ENCODE peak calls at places on chromosomes 16 and 17, in seven cellular contexts. One of them, this sample, is unnamed.

GRCh38 chr17:35345926-35346771 is 27.3 kb downstream of the SLFN11 start:
- DNase-seq in EH: peak
- DNase-seq in NCI-H774: no peak
- DNase-seq in HepG2: no peak
- DNase-seq in stimulated activated CD4-positive, alpha-beta T cell treated with anti-CD3 and anti-CD28 coated beads, TNF-alpha, amount 100 ng/mL, for 4 hours: no peak
- DNase-seq in iPS-NIHi11: peak
- DNase-seq in heart left ventricle: peak
- DNase-seq in this sample: peak

GRCh38 chr17:34620458-34620857 is 41.1 kb downstream of the TMEM132E start:
- DNase-seq in EH: peak
- DNase-seq in heart left ventricle: no peak
- DNase-seq in stimulated activated CD4-positive, alpha-beta T cell treated with anti-CD3 and anti-CD28 coated beads, TNF-alpha, amount 100 ng/mL, for 4 hours: no peak
- DNase-seq in HepG2: no peak
- DNase-seq in iPS-NIHi11: no peak
- DNase-seq in NCI-H774: no peak
- DNase-seq in this sample: no peak

GRCh38 chr17:75475144-75475835 is 18.9 kb downstream of the TMEM94 start:
- DNase-seq in heart left ventricle: no peak
- DNase-seq in iPS-NIHi11: no peak
- DNase-seq in NCI-H774: no peak
- DNase-seq in HepG2: no peak
- DNase-seq in EH: no peak
- DNase-seq in stimulated activated CD4-positive, alpha-beta T cell treated with anti-CD3 and anti-CD28 coated beads, TNF-alpha, amount 100 ng/mL, for 4 hours: no peak
- DNase-seq in this sample: no peak

GRCh38 chr17:80890551-80890930 is 101.1 kb upstream of the CHMP6 start:
- DNase-seq in heart left ventricle: no peak
- DNase-seq in HepG2: no peak
- DNase-seq in iPS-NIHi11: no peak
- DNase-seq in stimulated activated CD4-positive, alpha-beta T cell treated with anti-CD3 and anti-CD28 coated beads, TNF-alpha, amount 100 ng/mL, for 4 hours: no peak
- DNase-seq in EH: no peak
- DNase-seq in NCI-H774: no peak
- DNase-seq in this sample: no peak

GRCh38 chr17:72191901-72192300 is 71.1 kb downstream of the SOX9 start:
- DNase-seq in stimulated activated CD4-positive, alpha-beta T cell treated with anti-CD3 and anti-CD28 coated beads, TNF-alpha, amount 100 ng/mL, for 4 hours: no peak
- DNase-seq in iPS-NIHi11: no peak
- DNase-seq in EH: no peak
- DNase-seq in HepG2: no peak
- DNase-seq in heart left ventricle: peak
- DNase-seq in NCI-H774: no peak
- DNase-seq in this sample: no peak

GRCh38 chr17:22516861-22517636 is 824.7 kb downstream of the KCNJ18 start:
- DNase-seq in HepG2: no peak
- DNase-seq in heart left ventricle: no peak
- DNase-seq in stimulated activated CD4-positive, alpha-beta T cell treated with anti-CD3 and anti-CD28 coated beads, TNF-alpha, amount 100 ng/mL, for 4 hours: no peak
- DNase-seq in EH: no peak
- DNase-seq in iPS-NIHi11: no peak
- DNase-seq in NCI-H774: no peak
- DNase-seq in this sample: no peak

GRCh38 chr17:17445925-17446665 is 30.7 kb upstream of the MED9 start:
- DNase-seq in heart left ventricle: no peak
- DNase-seq in NCI-H774: peak
- DNase-seq in stimulated activated CD4-positive, alpha-beta T cell treated with anti-CD3 and anti-CD28 coated beads, TNF-alpha, amount 100 ng/mL, for 4 hours: no peak
- DNase-seq in EH: peak
- DNase-seq in iPS-NIHi11: no peak
- DNase-seq in HepG2: peak
- DNase-seq in this sample: peak

GRCh38 chr16:11632455-11632921 is 35.8 kb upstream of the SNN start:
- DNase-seq in HepG2: peak
- DNase-seq in stimulated activated CD4-positive, alpha-beta T cell treated with anti-CD3 and anti-CD28 coated beads, TNF-alpha, amount 100 ng/mL, for 4 hours: no peak
- DNase-seq in heart left ventricle: peak
- DNase-seq in NCI-H774: no peak
- DNase-seq in EH: peak
- DNase-seq in iPS-NIHi11: no peak
- DNase-seq in this sample: peak

GRCh38 chr17:28468781-28469180 is 4.7 kb upstream of the SLC13A2 start:
- DNase-seq in EH: no peak
- DNase-seq in HepG2: no peak
- DNase-seq in iPS-NIHi11: no peak
- DNase-seq in stimulated activated CD4-positive, alpha-beta T cell treated with anti-CD3 and anti-CD28 coated beads, TNF-alpha, amount 100 ng/mL, for 4 hours: no peak
- DNase-seq in heart left ventricle: no peak
- DNase-seq in NCI-H774: no peak
- DNase-seq in this sample: no peak

GRCh38 chr17:74466111-74466784 is at the start of gene CD300A:
- DNase-seq in heart left ventricle: peak
- DNase-seq in iPS-NIHi11: no peak
- DNase-seq in stimulated activated CD4-positive, alpha-beta T cell treated with anti-CD3 and anti-CD28 coated beads, TNF-alpha, amount 100 ng/mL, for 4 hours: no peak
- DNase-seq in HepG2: no peak
- DNase-seq in EH: no peak
- DNase-seq in NCI-H774: no peak
- DNase-seq in this sample: no peak